ENCODE peak calls at places on chromosomes 13 and 19, in eight cellular contexts. One of them, this sample, is unnamed.

GRCh38 chr19:12825259-12826131 is 8.9 kb downstream of the RTBDN start:
- DNase-seq in AG09309: no peak
- DNase-seq in NCI-H1092 treated with DMSO at 0.1 percent for 48 hours: peak
- DNase-seq in CD4-positive, alpha-beta T cell: no peak
- DNase-seq in activated CD8-positive, alpha-beta T cell treated with anti-CD3 and anti-CD28 coated beads for 36 hours: peak
- DNase-seq in HTR-8/SVneo: no peak
- DNase-seq in NCI-H1417: peak
- DNase-seq in HuH-7: peak
- DNase-seq in this sample: no peak

GRCh38 chr13:44815507-44816074 is 173.7 kb downstream of the NUFIP1 start:
- DNase-seq in activated CD8-positive, alpha-beta T cell treated with anti-CD3 and anti-CD28 coated beads for 36 hours: peak
- DNase-seq in CD4-positive, alpha-beta T cell: no peak
- DNase-seq in HuH-7: peak
- DNase-seq in NCI-H1092 treated with DMSO at 0.1 percent for 48 hours: no peak
- DNase-seq in AG09309: peak
- DNase-seq in HTR-8/SVneo: peak
- DNase-seq in NCI-H1417: no peak
- DNase-seq in this sample: no peak

GRCh38 chr19:16428372-16429036 is 43.3 kb downstream of the EPS15L1 start:
- DNase-seq in NCI-H1417: no peak
- DNase-seq in HTR-8/SVneo: no peak
- DNase-seq in HuH-7: no peak
- DNase-seq in CD4-positive, alpha-beta T cell: no peak
- DNase-seq in activated CD8-positive, alpha-beta T cell treated with anti-CD3 and anti-CD28 coated beads for 36 hours: no peak
- DNase-seq in AG09309: no peak
- DNase-seq in NCI-H1092 treated with DMSO at 0.1 percent for 48 hours: no peak
- DNase-seq in this sample: no peak

GRCh38 chr13:87123987-87124784 is 547.0 kb upstream of the SLITRK5 start:
- DNase-seq in NCI-H1417: no peak
- DNase-seq in HTR-8/SVneo: peak
- DNase-seq in CD4-positive, alpha-beta T cell: no peak
- DNase-seq in HuH-7: no peak
- DNase-seq in NCI-H1092 treated with DMSO at 0.1 percent for 48 hours: no peak
- DNase-seq in activated CD8-positive, alpha-beta T cell treated with anti-CD3 and anti-CD28 coated beads for 36 hours: no peak
- DNase-seq in AG09309: peak
- DNase-seq in this sample: peak

GRCh38 chr13:76383671-76384461 is 502.3 kb downstream of the KCTD12 start:
- DNase-seq in CD4-positive, alpha-beta T cell: no peak
- DNase-seq in NCI-H1417: no peak
- DNase-seq in HTR-8/SVneo: no peak
- DNase-seq in HuH-7: no peak
- DNase-seq in AG09309: peak
- DNase-seq in activated CD8-positive, alpha-beta T cell treated with anti-CD3 and anti-CD28 coated beads for 36 hours: no peak
- DNase-seq in NCI-H1092 treated with DMSO at 0.1 percent for 48 hours: no peak
- DNase-seq in this sample: no peak

GRCh38 chr13:113526466-113527220 is 36.1 kb upstream of the DCUN1D2 start:
- DNase-seq in HTR-8/SVneo: no peak
- DNase-seq in NCI-H1092 treated with DMSO at 0.1 percent for 48 hours: no peak
- DNase-seq in NCI-H1417: peak
- DNase-seq in CD4-positive, alpha-beta T cell: no peak
- DNase-seq in AG09309: no peak
- DNase-seq in activated CD8-positive, alpha-beta T cell treated with anti-CD3 and anti-CD28 coated beads for 36 hours: no peak
- DNase-seq in HuH-7: no peak
- DNase-seq in this sample: no peak

GRCh38 chr19:51250786-51251452 is at the start of gene SIGLECL1:
- DNase-seq in HTR-8/SVneo: no peak
- DNase-seq in NCI-H1417: no peak
- DNase-seq in activated CD8-positive, alpha-beta T cell treated with anti-CD3 and anti-CD28 coated beads for 36 hours: no peak
- DNase-seq in NCI-H1092 treated with DMSO at 0.1 percent for 48 hours: no peak
- DNase-seq in CD4-positive, alpha-beta T cell: no peak
- DNase-seq in AG09309: no peak
- DNase-seq in HuH-7: no peak
- DNase-seq in this sample: no peak

GRCh38 chr13:29969286-29969685 is 118.9 kb upstream of the UBL3 start:
- DNase-seq in activated CD8-positive, alpha-beta T cell treated with anti-CD3 and anti-CD28 coated beads for 36 hours: no peak
- DNase-seq in HTR-8/SVneo: no peak
- DNase-seq in NCI-H1092 treated with DMSO at 0.1 percent for 48 hours: no peak
- DNase-seq in AG09309: peak
- DNase-seq in NCI-H1417: no peak
- DNase-seq in HuH-7: no peak
- DNase-seq in CD4-positive, alpha-beta T cell: no peak
- DNase-seq in this sample: no peak

GRCh38 chr19:41447732-41448332 is 4.9 kb downstream of the ERICH4 start:
- DNase-seq in AG09309: no peak
- DNase-seq in NCI-H1417: no peak
- DNase-seq in activated CD8-positive, alpha-beta T cell treated with anti-CD3 and anti-CD28 coated beads for 36 hours: no peak
- DNase-seq in HTR-8/SVneo: no peak
- DNase-seq in CD4-positive, alpha-beta T cell: no peak
- DNase-seq in HuH-7: no peak
- DNase-seq in NCI-H1092 treated with DMSO at 0.1 percent for 48 hours: no peak
- DNase-seq in this sample: no peak

GRCh38 chr13:30526612-30527217 is 61.0 kb upstream of the HMGB1 start:
- DNase-seq in HTR-8/SVneo: no peak
- DNase-seq in CD4-positive, alpha-beta T cell: no peak
- DNase-seq in HuH-7: no peak
- DNase-seq in NCI-H1092 treated with DMSO at 0.1 percent for 48 hours: no peak
- DNase-seq in activated CD8-positive, alpha-beta T cell treated with anti-CD3 and anti-CD28 coated beads for 36 hours: no peak
- DNase-seq in AG09309: no peak
- DNase-seq in NCI-H1417: no peak
- DNase-seq in this sample: no peak

GRCh38 chr13:53005631-53006030 is 23.0 kb upstream of the OLFM4 start:
- DNase-seq in activated CD8-positive, alpha-beta T cell treated with anti-CD3 and anti-CD28 coated beads for 36 hours: no peak
- DNase-seq in NCI-H1092 treated with DMSO at 0.1 percent for 48 hours: no peak
- DNase-seq in CD4-positive, alpha-beta T cell: no peak
- DNase-seq in HuH-7: no peak
- DNase-seq in AG09309: no peak
- DNase-seq in NCI-H1417: peak
- DNase-seq in HTR-8/SVneo: no peak
- DNase-seq in this sample: peak

GRCh38 chr13:105965910-105966309 is 569.6 kb downstream of the EFNB2 start:
- DNase-seq in HTR-8/SVneo: no peak
- DNase-seq in AG09309: no peak
- DNase-seq in NCI-H1092 treated with DMSO at 0.1 percent for 48 hours: no peak
- DNase-seq in NCI-H1417: no peak
- DNase-seq in CD4-positive, alpha-beta T cell: no peak
- DNase-seq in activated CD8-positive, alpha-beta T cell treated with anti-CD3 and anti-CD28 coated beads for 36 hours: no peak
- DNase-seq in HuH-7: no peak
- DNase-seq in this sample: no peak

GRCh38 chr19:18501832-18502231 is 20.0 kb downstream of the ELL start:
- DNase-seq in activated CD8-positive, alpha-beta T cell treated with anti-CD3 and anti-CD28 coated beads for 36 hours: no peak
- DNase-seq in AG09309: no peak
- DNase-seq in NCI-H1092 treated with DMSO at 0.1 percent for 48 hours: no peak
- DNase-seq in CD4-positive, alpha-beta T cell: no peak
- DNase-seq in NCI-H1417: no peak
- DNase-seq in HTR-8/SVneo: no peak
- DNase-seq in HuH-7: no peak
- DNase-seq in this sample: no peak

GRCh38 chr19:13228561-13228960 is 78.3 kb downstream of the IER2 start:
- DNase-seq in AG09309: no peak
- DNase-seq in activated CD8-positive, alpha-beta T cell treated with anti-CD3 and anti-CD28 coated beads for 36 hours: no peak
- DNase-seq in HuH-7: peak
- DNase-seq in CD4-positive, alpha-beta T cell: no peak
- DNase-seq in NCI-H1417: no peak
- DNase-seq in HTR-8/SVneo: no peak
- DNase-seq in NCI-H1092 treated with DMSO at 0.1 percent for 48 hours: no peak
- DNase-seq in this sample: no peak

GRCh38 chr13:73870036-73870741 is 264.0 kb downstream of the KLF12 start:
- DNase-seq in HTR-8/SVneo: no peak
- DNase-seq in NCI-H1092 treated with DMSO at 0.1 percent for 48 hours: no peak
- DNase-seq in CD4-positive, alpha-beta T cell: no peak
- DNase-seq in AG09309: no peak
- DNase-seq in HuH-7: no peak
- DNase-seq in activated CD8-positive, alpha-beta T cell treated with anti-CD3 and anti-CD28 coated beads for 36 hours: no peak
- DNase-seq in NCI-H1417: no peak
- DNase-seq in this sample: no peak

GRCh38 chr13:98648141-98648540 is 71.2 kb upstream of the STK24 start:
- DNase-seq in HuH-7: no peak
- DNase-seq in AG09309: no peak
- DNase-seq in CD4-positive, alpha-beta T cell: no peak
- DNase-seq in NCI-H1417: no peak
- DNase-seq in HTR-8/SVneo: no peak
- DNase-seq in NCI-H1092 treated with DMSO at 0.1 percent for 48 hours: no peak
- DNase-seq in activated CD8-positive, alpha-beta T cell treated with anti-CD3 and anti-CD28 coated beads for 36 hours: no peak
- DNase-seq in this sample: no peak

GRCh38 chr19:54725321-54725720 is 1.1 kb downstream of the KIR3DL3 start:
- DNase-seq in HuH-7: no peak
- DNase-seq in AG09309: no peak
- DNase-seq in NCI-H1417: no peak
- DNase-seq in activated CD8-positive, alpha-beta T cell treated with anti-CD3 and anti-CD28 coated beads for 36 hours: no peak
- DNase-seq in NCI-H1092 treated with DMSO at 0.1 percent for 48 hours: no peak
- DNase-seq in CD4-positive, alpha-beta T cell: no peak
- DNase-seq in HTR-8/SVneo: no peak
- DNase-seq in this sample: no peak

GRCh38 chr13:98798849-98799645 is 46.6 kb upstream of the SLC15A1 start:
- DNase-seq in HTR-8/SVneo: no peak
- DNase-seq in activated CD8-positive, alpha-beta T cell treated with anti-CD3 and anti-CD28 coated beads for 36 hours: no peak
- DNase-seq in NCI-H1417: no peak
- DNase-seq in AG09309: peak
- DNase-seq in CD4-positive, alpha-beta T cell: no peak
- DNase-seq in HuH-7: no peak
- DNase-seq in NCI-H1092 treated with DMSO at 0.1 percent for 48 hours: no peak
- DNase-seq in this sample: no peak

GRCh38 chr13:31982540-31982939 is 49.0 kb upstream of the FRY start:
- DNase-seq in NCI-H1417: peak
- DNase-seq in activated CD8-positive, alpha-beta T cell treated with anti-CD3 and anti-CD28 coated beads for 36 hours: peak
- DNase-seq in HuH-7: no peak
- DNase-seq in AG09309: peak
- DNase-seq in HTR-8/SVneo: peak
- DNase-seq in CD4-positive, alpha-beta T cell: no peak
- DNase-seq in NCI-H1092 treated with DMSO at 0.1 percent for 48 hours: peak
- DNase-seq in this sample: peak

GRCh38 chr13:90867336-90867683 is 480.2 kb upstream of the MIR17HG start:
- DNase-seq in NCI-H1417: peak
- DNase-seq in CD4-positive, alpha-beta T cell: no peak
- DNase-seq in activated CD8-positive, alpha-beta T cell treated with anti-CD3 and anti-CD28 coated beads for 36 hours: peak
- DNase-seq in HTR-8/SVneo: peak
- DNase-seq in HuH-7: peak
- DNase-seq in NCI-H1092 treated with DMSO at 0.1 percent for 48 hours: peak
- DNase-seq in AG09309: peak
- DNase-seq in this sample: peak

GRCh38 chr13:34750078-34750703 is 191.9 kb upstream of the NBEA start:
- DNase-seq in activated CD8-positive, alpha-beta T cell treated with anti-CD3 and anti-CD28 coated beads for 36 hours: peak
- DNase-seq in AG09309: no peak
- DNase-seq in NCI-H1417: peak
- DNase-seq in HuH-7: no peak
- DNase-seq in CD4-positive, alpha-beta T cell: no peak
- DNase-seq in HTR-8/SVneo: no peak
- DNase-seq in NCI-H1092 treated with DMSO at 0.1 percent for 48 hours: peak
- DNase-seq in this sample: peak

GRCh38 chr13:39185326-39185725 is 147.1 kb downstream of the NHLRC3 start:
- DNase-seq in NCI-H1417: no peak
- DNase-seq in NCI-H1092 treated with DMSO at 0.1 percent for 48 hours: no peak
- DNase-seq in CD4-positive, alpha-beta T cell: no peak
- DNase-seq in HTR-8/SVneo: no peak
- DNase-seq in HuH-7: no peak
- DNase-seq in AG09309: no peak
- DNase-seq in activated CD8-positive, alpha-beta T cell treated with anti-CD3 and anti-CD28 coated beads for 36 hours: no peak
- DNase-seq in this sample: no peak

GRCh38 chr13:106867249-106867648 is 299.3 kb upstream of the ARGLU1 start:
- DNase-seq in NCI-H1417: no peak
- DNase-seq in CD4-positive, alpha-beta T cell: no peak
- DNase-seq in AG09309: no peak
- DNase-seq in NCI-H1092 treated with DMSO at 0.1 percent for 48 hours: no peak
- DNase-seq in activated CD8-positive, alpha-beta T cell treated with anti-CD3 and anti-CD28 coated beads for 36 hours: no peak
- DNase-seq in HTR-8/SVneo: no peak
- DNase-seq in HuH-7: no peak
- DNase-seq in this sample: no peak

GRCh38 chr13:28337196-28338045 is 157.5 kb downstream of the FLT1 start:
- DNase-seq in AG09309: peak
- DNase-seq in HTR-8/SVneo: no peak
- DNase-seq in CD4-positive, alpha-beta T cell: no peak
- DNase-seq in HuH-7: no peak
- DNase-seq in NCI-H1417: no peak
- DNase-seq in NCI-H1092 treated with DMSO at 0.1 percent for 48 hours: no peak
- DNase-seq in activated CD8-positive, alpha-beta T cell treated with anti-CD3 and anti-CD28 coated beads for 36 hours: no peak
- DNase-seq in this sample: no peak

GRCh38 chr13:73607489-73608156 is 526.6 kb downstream of the KLF12 start:
- DNase-seq in activated CD8-positive, alpha-beta T cell treated with anti-CD3 and anti-CD28 coated beads for 36 hours: no peak
- DNase-seq in HuH-7: no peak
- DNase-seq in NCI-H1417: no peak
- DNase-seq in CD4-positive, alpha-beta T cell: no peak
- DNase-seq in NCI-H1092 treated with DMSO at 0.1 percent for 48 hours: peak
- DNase-seq in HTR-8/SVneo: no peak
- DNase-seq in AG09309: no peak
- DNase-seq in this sample: no peak

GRCh38 chr13:41533266-41533665 is 75.9 kb downstream of the RGCC start:
- DNase-seq in NCI-H1417: no peak
- DNase-seq in activated CD8-positive, alpha-beta T cell treated with anti-CD3 and anti-CD28 coated beads for 36 hours: no peak
- DNase-seq in NCI-H1092 treated with DMSO at 0.1 percent for 48 hours: no peak
- DNase-seq in AG09309: no peak
- DNase-seq in HuH-7: no peak
- DNase-seq in CD4-positive, alpha-beta T cell: no peak
- DNase-seq in HTR-8/SVneo: no peak
- DNase-seq in this sample: no peak

GRCh38 chr13:108911807-108912206 is 282.4 kb downstream of the MYO16 start:
- DNase-seq in HuH-7: no peak
- DNase-seq in NCI-H1092 treated with DMSO at 0.1 percent for 48 hours: no peak
- DNase-seq in CD4-positive, alpha-beta T cell: no peak
- DNase-seq in activated CD8-positive, alpha-beta T cell treated with anti-CD3 and anti-CD28 coated beads for 36 hours: no peak
- DNase-seq in HTR-8/SVneo: no peak
- DNase-seq in AG09309: no peak
- DNase-seq in NCI-H1417: no peak
- DNase-seq in this sample: no peak

GRCh38 chr13:94009696-94010095 is 469.8 kb downstream of the DCT start:
- DNase-seq in activated CD8-positive, alpha-beta T cell treated with anti-CD3 and anti-CD28 coated beads for 36 hours: no peak
- DNase-seq in AG09309: peak
- DNase-seq in HTR-8/SVneo: no peak
- DNase-seq in CD4-positive, alpha-beta T cell: no peak
- DNase-seq in HuH-7: no peak
- DNase-seq in NCI-H1417: no peak
- DNase-seq in NCI-H1092 treated with DMSO at 0.1 percent for 48 hours: no peak
- DNase-seq in this sample: no peak

GRCh38 chr19:13953021-13953531 is 767 bp downstream of the DCAF15 start:
- DNase-seq in CD4-positive, alpha-beta T cell: no peak
- DNase-seq in NCI-H1417: no peak
- DNase-seq in HTR-8/SVneo: no peak
- DNase-seq in AG09309: peak
- DNase-seq in activated CD8-positive, alpha-beta T cell treated with anti-CD3 and anti-CD28 coated beads for 36 hours: peak
- DNase-seq in HuH-7: no peak
- DNase-seq in NCI-H1092 treated with DMSO at 0.1 percent for 48 hours: no peak
- DNase-seq in this sample: no peak

GRCh38 chr13:112062047-112062618 is 4.8 kb upstream of the SOX1 start:
- DNase-seq in NCI-H1092 treated with DMSO at 0.1 percent for 48 hours: peak
- DNase-seq in CD4-positive, alpha-beta T cell: no peak
- DNase-seq in HTR-8/SVneo: no peak
- DNase-seq in NCI-H1417: no peak
- DNase-seq in HuH-7: no peak
- DNase-seq in activated CD8-positive, alpha-beta T cell treated with anti-CD3 and anti-CD28 coated beads for 36 hours: no peak
- DNase-seq in AG09309: no peak
- DNase-seq in this sample: no peak

GRCh38 chr13:41137951-41138350 is 5.3 kb upstream of the KBTBD6 start:
- DNase-seq in HTR-8/SVneo: no peak
- DNase-seq in NCI-H1417: no peak
- DNase-seq in AG09309: no peak
- DNase-seq in NCI-H1092 treated with DMSO at 0.1 percent for 48 hours: no peak
- DNase-seq in HuH-7: no peak
- DNase-seq in CD4-positive, alpha-beta T cell: no peak
- DNase-seq in activated CD8-positive, alpha-beta T cell treated with anti-CD3 and anti-CD28 coated beads for 36 hours: no peak
- DNase-seq in this sample: no peak

GRCh38 chr13:20051366-20051765 is 92.8 kb downstream of the ZMYM2 start:
- DNase-seq in AG09309: no peak
- DNase-seq in NCI-H1417: no peak
- DNase-seq in HTR-8/SVneo: no peak
- DNase-seq in CD4-positive, alpha-beta T cell: no peak
- DNase-seq in activated CD8-positive, alpha-beta T cell treated with anti-CD3 and anti-CD28 coated beads for 36 hours: no peak
- DNase-seq in HuH-7: no peak
- DNase-seq in NCI-H1092 treated with DMSO at 0.1 percent for 48 hours: no peak
- DNase-seq in this sample: no peak

GRCh38 chr13:45200701-45201230 is at the start of gene KCTD4:
- DNase-seq in NCI-H1092 treated with DMSO at 0.1 percent for 48 hours: no peak
- DNase-seq in CD4-positive, alpha-beta T cell: no peak
- DNase-seq in HuH-7: no peak
- DNase-seq in HTR-8/SVneo: no peak
- DNase-seq in activated CD8-positive, alpha-beta T cell treated with anti-CD3 and anti-CD28 coated beads for 36 hours: no peak
- DNase-seq in NCI-H1417: no peak
- DNase-seq in AG09309: no peak
- DNase-seq in this sample: no peak

GRCh38 chr19:45075215-45076028 is 856 bp downstream of the ZNF296 start:
- DNase-seq in NCI-H1417: peak
- DNase-seq in activated CD8-positive, alpha-beta T cell treated with anti-CD3 and anti-CD28 coated beads for 36 hours: peak
- DNase-seq in AG09309: no peak
- DNase-seq in NCI-H1092 treated with DMSO at 0.1 percent for 48 hours: no peak
- DNase-seq in HTR-8/SVneo: peak
- DNase-seq in HuH-7: peak
- DNase-seq in CD4-positive, alpha-beta T cell: peak
- DNase-seq in this sample: no peak

This sample was measured in NCI-H2171 treated with DMSO at 0.1 percent for 48 hours.